ENCODE peak calls at places on chromosomes 4 and X, in seven cellular contexts. W is left ventricle myocardium inferior, I is cardiac fibroblast, O is upper lobe of right lung, U is mammary epithelial cell, R is A549, A is WTC11. V is an unnamed sample.

GRCh38 chr4:118417325-118417724 is 64.5 kb upstream of the PRSS12 start:
- DNase-seq in W (no peak), I (peak; percentile 29), O (no peak), U (peak; percentile 93), R (no peak), A (no peak), V (no peak)

GRCh38 chr4:114941522-114941921 is 171.9 kb downstream of the NDST4 start:
- DNase-seq in W (no peak), I (no peak), O (no peak), U (no peak), R (no peak), A (no peak), V (no peak)

GRCh38 chr4:174340714-174341113 is 57.0 kb downstream of the CEP44 start:
- DNase-seq in W (no peak), I (no peak), O (no peak), U (no peak), R (peak; percentile 40), A (no peak), V (no peak)

GRCh38 chr4:129545599-129546278 is 449.8 kb downstream of the C4orf33 start:
- DNase-seq in W (peak; percentile 75), I (peak; percentile 91), O (peak; percentile 71), U (peak; percentile 29), R (peak; percentile 70), A (no peak), V (peak; percentile 61)

GRCh38 chr4:183860726-183861125 is 44.4 kb upstream of the STOX2 start:
- DNase-seq in W (no peak), I (no peak), O (no peak), U (peak; percentile 35), R (no peak), A (no peak), V (no peak)

GRCh38 chr4:61739899-61740298 is 539.8 kb downstream of the ADGRL3 start:
- DNase-seq in W (no peak), I (no peak), O (no peak), U (no peak), R (no peak), A (no peak), V (no peak)

GRCh38 chr4:76760214-76760613 is 137.7 kb downstream of the SOWAHB start:
- DNase-seq in W (no peak), I (no peak), O (no peak), U (no peak), R (no peak), A (no peak), V (no peak)

GRCh38 chr4:24642941-24643628 is 58.7 kb upstream of the DHX15 start:
- DNase-seq in W (no peak), I (peak; percentile 62), O (no peak), U (no peak), R (peak; percentile 67), A (no peak), V (peak; percentile 51)

GRCh38 chrX:110846071-110846470 is 50.5 kb upstream of the CHRDL1 start:
- DNase-seq in W (no peak), I (no peak), O (no peak), U (no peak), R (no peak), A (no peak), V (no peak)

GRCh38 chr4:76752911-76753494 is 144.9 kb downstream of the SOWAHB start:
- DNase-seq in W (no peak), I (peak; percentile 97), O (no peak), U (peak; percentile 94), R (peak; percentile 29), A (no peak), V (no peak)

GRCh38 chr4:85703098-85703497 is 228.1 kb downstream of the ARHGAP24 start:
- DNase-seq in W (no peak), I (peak; percentile 25), O (no peak), U (no peak), R (no peak), A (no peak), V (no peak)

GRCh38 chr4:158282252-158282651 is 72.0 kb downstream of the TMEM144 start:
- DNase-seq in W (no peak), I (peak; percentile 63), O (no peak), U (peak; percentile 14), R (no peak), A (no peak), V (no peak)

GRCh38 chrX:24133280-24133679 is 16.2 kb upstream of the ZFX start:
- DNase-seq in W (no peak), I (no peak), O (no peak), U (no peak), R (no peak), A (no peak), V (no peak)

GRCh38 chrX:150635952-150636351 is 57.2 kb upstream of the MTMR1 start:
- DNase-seq in W (no peak), I (peak; percentile 83), O (no peak), U (peak; percentile 80), R (peak; percentile 34), A (no peak), V (no peak)

GRCh38 chrX:140180585-140180984 is 215.3 kb upstream of the CXorf66 start:
- DNase-seq in W (no peak), I (peak; percentile 59), O (no peak), U (peak; percentile 85), R (no peak), A (no peak), V (peak; percentile 2)

GRCh38 chr4:158314756-158315487 is 104.6 kb downstream of the TMEM144 start:
- DNase-seq in W (no peak), I (peak; percentile 98), O (no peak), U (peak; percentile 86), R (peak; percentile 70), A (no peak), V (no peak)

GRCh38 chr4:90769251-90769650 is 642.1 kb downstream of the CCSER1 start:
- DNase-seq in W (no peak), I (no peak), O (no peak), U (no peak), R (no peak), A (no peak), V (no peak)

GRCh38 chr4:93759506-93759905 is 69.0 kb upstream of the ATOH1 start:
- DNase-seq in W (no peak), I (no peak), O (no peak), U (no peak), R (no peak), A (no peak), V (no peak)

GRCh38 chr4:14716622-14717021 is 285.7 kb upstream of the CPEB2 start:
- DNase-seq in W (no peak), I (no peak), O (no peak), U (no peak), R (no peak), A (no peak), V (no peak)

GRCh38 chr4:74464291-74464690 is 19.4 kb downstream of the AREG start:
- DNase-seq in W (no peak), I (no peak), O (no peak), U (no peak), R (no peak), A (no peak), V (no peak)

GRCh38 chr4:80192937-80193336 is 4.4 kb upstream of the PRDM8 start:
- DNase-seq in W (no peak), I (peak; percentile 67), O (no peak), U (peak; percentile 55), R (no peak), A (no peak), V (no peak)

GRCh38 chr4:472881-473574 is 25.9 kb downstream of the ZNF721 start:
- DNase-seq in W (no peak), I (peak; percentile 17), O (no peak), U (peak; percentile 11), R (peak; percentile 20), A (no peak), V (no peak)

GRCh38 chr4:47791978-47792377 is 45.9 kb downstream of the CORIN start:
- DNase-seq in W (no peak), I (no peak), O (no peak), U (no peak), R (no peak), A (no peak), V (no peak)

GRCh38 chr4:133152801-133153526 is 3.9 kb downstream of the PCDH10 start:
- DNase-seq in W (no peak), I (no peak), O (no peak), U (no peak), R (no peak), A (no peak), V (no peak)

GRCh38 chrX:96182366-96182765 is 502.3 kb upstream of the DIAPH2 start:
- DNase-seq in W (no peak), I (peak; percentile 60), O (no peak), U (peak; percentile 8), R (peak; percentile 33), A (peak; percentile 44), V (peak; percentile 19)

GRCh38 chr4:87863486-87863885 is 30.7 kb downstream of the MEPE start:
- DNase-seq in W (no peak), I (no peak), O (no peak), U (no peak), R (no peak), A (no peak), V (no peak)

GRCh38 chrX:118536687-118537461 is 41.3 kb downstream of the DOCK11 start:
- DNase-seq in W (no peak), I (peak; percentile 49), O (no peak), U (no peak), R (peak; percentile 31), A (peak; percentile 11), V (peak; percentile 13)
- TF ChIP-seq CTCF in W (peak; percentile 38), I (peak; percentile 53), O (peak; percentile 32), U (peak; percentile 29), R (peak; percentile 40), A (no peak), V (no peak)

DNA sequence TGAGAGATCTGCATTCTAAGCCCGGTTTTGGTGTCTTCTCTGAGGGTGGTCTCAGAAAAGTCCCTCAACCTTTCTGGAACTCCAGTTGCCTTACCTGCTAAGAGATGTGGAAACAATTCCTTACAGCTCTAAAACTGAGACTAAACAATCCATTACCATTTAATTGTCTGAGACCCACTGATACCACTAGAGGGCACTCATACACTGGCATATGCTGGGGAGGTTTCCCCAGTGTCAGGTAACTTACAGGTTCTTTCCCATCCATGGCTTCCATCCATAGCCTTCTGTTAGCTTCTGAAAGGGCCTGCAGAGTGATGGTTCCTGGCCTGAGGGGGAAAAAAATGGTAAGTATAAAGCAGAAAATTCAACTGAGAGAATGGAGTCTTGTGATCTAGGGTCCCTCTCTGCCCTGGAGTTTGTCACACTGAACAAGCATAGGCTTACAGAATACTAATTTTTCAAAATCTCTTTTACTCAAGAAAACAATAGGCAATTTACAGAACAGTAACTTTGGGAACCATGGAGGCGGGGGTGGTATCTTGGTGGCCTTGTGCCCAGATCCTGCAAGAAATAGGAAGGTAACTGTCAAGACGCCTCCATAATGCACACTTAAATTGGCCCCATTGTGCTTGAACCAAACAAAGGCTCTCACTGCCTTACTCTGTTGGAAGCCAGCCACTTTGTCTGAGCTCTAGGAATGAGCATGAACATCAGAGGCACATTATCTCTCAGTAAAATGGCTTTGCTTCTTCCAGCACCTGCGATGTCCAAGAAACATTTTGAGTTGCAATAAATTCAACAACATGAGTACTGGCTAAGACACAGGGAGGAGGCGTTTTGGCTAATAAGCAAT is 236.1 kb downstream of the OPHN1 start:
- DNase-seq in W (no peak), I (peak; percentile 58), O (no peak), U (peak; percentile 57), R (peak; percentile 71), A (peak; percentile 16), V (peak; percentile 56)
- TF ChIP-seq CTCF in W (peak; percentile 70), I (peak; percentile 50), O (peak; percentile 64), U (peak; percentile 76), R (peak; percentile 82), A (peak; percentile 54), V (no peak)

GRCh38 chrX:34918856-34919255 is 23.7 kb upstream of the FAM47B start:
- DNase-seq in W (no peak), I (peak; percentile 76), O (no peak), U (peak; percentile 39), R (peak; percentile 70), A (peak; percentile 11), V (peak; percentile 54)
- TF ChIP-seq CTCF in W (peak; percentile 26), I (peak; percentile 52), O (peak; percentile 23), U (peak; percentile 48), R (peak; percentile 58), A (no peak), V (peak; percentile 56)

GRCh38 chr4:108018038-108018883 is 28.6 kb downstream of the HADH start:
- DNase-seq in W (peak; percentile 74), I (peak; percentile 88), O (peak; percentile 73), U (peak; percentile 54), R (peak; percentile 60), A (peak; percentile 84), V (peak; percentile 69)
- TF ChIP-seq CTCF in W (peak; percentile 91), I (peak; percentile 88), O (peak; percentile 84), U (peak; percentile 89), R (peak; percentile 77), A (peak; percentile 81), V (peak; percentile 54)

V was measured in Calu3.